ENCODE peak calls at places on chromosome 21, in four cellular contexts. One of them, this sample, is unnamed.
A peak's percentile ranks its signal among the peaks of the same experiment; 100 is the strongest.

GRCh38 chr21:38402291-38402690 is 96.0 kb downstream of the ERG start:
- DNase-seq in OCI-LY7: no peak
- DNase-seq in GM23338: peak; percentile 6
- DNase-seq in CD4-positive, alpha-beta T cell: no peak
- DNase-seq in this sample: no peak

GRCh38 chr21:39660191-39660590 is 47.5 kb downstream of the B3GALT5 start:
- DNase-seq in CD4-positive, alpha-beta T cell: no peak
- DNase-seq in GM23338: no peak
- DNase-seq in OCI-LY7: no peak
- DNase-seq in this sample: no peak

GRCh38 chr21:31273278-31273677 is 70.8 kb downstream of the TIAM1 start:
- DNase-seq in OCI-LY7: no peak
- DNase-seq in GM23338: no peak
- DNase-seq in CD4-positive, alpha-beta T cell: no peak
- DNase-seq in this sample: no peak

GRCh38 chr21:38159355-38159754 is 97.4 kb upstream of the KCNJ15 start:
- DNase-seq in OCI-LY7: peak; percentile 63
- DNase-seq in CD4-positive, alpha-beta T cell: peak; percentile 51
- DNase-seq in GM23338: peak; percentile 89
- DNase-seq in this sample: peak; percentile 73

GRCh38 chr21:40445349-40445921 is 401.5 kb downstream of the DSCAM start:
- DNase-seq in GM23338: no peak
- DNase-seq in OCI-LY7: no peak
- DNase-seq in CD4-positive, alpha-beta T cell: no peak
- DNase-seq in this sample: no peak

GRCh38 chr21:39350094-39351006 is 1.5 kb upstream of the HMGN1 start:
- DNase-seq in CD4-positive, alpha-beta T cell: no peak
- DNase-seq in GM23338: no peak
- DNase-seq in OCI-LY7: no peak
- DNase-seq in this sample: no peak

GRCh38 chr21:42563261-42564045 is 49.8 kb downstream of the SLC37A1 start:
- DNase-seq in GM23338: no peak
- DNase-seq in CD4-positive, alpha-beta T cell: peak; percentile 19
- DNase-seq in OCI-LY7: no peak
- DNase-seq in this sample: no peak

GRCh38 chr21:23887709-23888303 is 1719.5 kb downstream of the MRPL39 start:
- DNase-seq in CD4-positive, alpha-beta T cell: peak; percentile 42
- DNase-seq in GM23338: no peak
- DNase-seq in OCI-LY7: no peak
- DNase-seq in this sample: no peak

GRCh38 chr21:36535618-36536241 is 55.8 kb upstream of the CLDN14 start:
- DNase-seq in CD4-positive, alpha-beta T cell: no peak
- DNase-seq in GM23338: no peak
- DNase-seq in OCI-LY7: peak; percentile 23
- DNase-seq in this sample: peak; percentile 68

GRCh38 chr21:42777064-42777756 is 102.1 kb downstream of the WDR4 start:
- DNase-seq in OCI-LY7: no peak
- DNase-seq in CD4-positive, alpha-beta T cell: no peak
- DNase-seq in GM23338: no peak
- DNase-seq in this sample: no peak

GRCh38 chr21:29271927-29272333 is 26.8 kb upstream of the BACH1 start:
- DNase-seq in GM23338: no peak
- DNase-seq in OCI-LY7: no peak
- DNase-seq in CD4-positive, alpha-beta T cell: no peak
- DNase-seq in this sample: no peak

GRCh38 chr21:35540950-35541632 is 492.0 kb upstream of the RUNX1 start:
- DNase-seq in GM23338: no peak
- DNase-seq in OCI-LY7: no peak
- DNase-seq in CD4-positive, alpha-beta T cell: no peak
- DNase-seq in this sample: no peak

GRCh38 chr21:28068455-28069358 is 924.0 kb downstream of the LTN1 start:
- DNase-seq in CD4-positive, alpha-beta T cell: no peak
- DNase-seq in OCI-LY7: peak; percentile 11
- DNase-seq in GM23338: no peak
- DNase-seq in this sample: no peak

GRCh38 chr21:38769253-38769780 is 36.4 kb upstream of the ETS2 start:
- DNase-seq in GM23338: no peak
- DNase-seq in OCI-LY7: no peak
- DNase-seq in CD4-positive, alpha-beta T cell: no peak
- DNase-seq in this sample: no peak

GRCh38 chr21:41141031-41141457 is 26.9 kb upstream of the BACE2 start:
- DNase-seq in CD4-positive, alpha-beta T cell: no peak
- DNase-seq in OCI-LY7: no peak
- DNase-seq in GM23338: no peak
- DNase-seq in this sample: no peak

GRCh38 chr21:34510148-34511142 is 1.6 kb downstream of the KCNE1 start:
- DNase-seq in CD4-positive, alpha-beta T cell: no peak
- DNase-seq in GM23338: peak; percentile 81
- DNase-seq in OCI-LY7: peak; percentile 45
- DNase-seq in this sample: peak; percentile 76

GRCh38 chr21:31781737-31782136 is 49.8 kb upstream of the SCAF4 start:
- DNase-seq in GM23338: no peak
- DNase-seq in OCI-LY7: no peak
- DNase-seq in CD4-positive, alpha-beta T cell: no peak
- DNase-seq in this sample: no peak

GRCh38 chr21:25639922-25640670 is 1.0 kb downstream of the JAM2 start:
- DNase-seq in CD4-positive, alpha-beta T cell: no peak
- DNase-seq in GM23338: peak; percentile 74
- DNase-seq in OCI-LY7: peak; percentile 0
- DNase-seq in this sample: peak; percentile 30

GRCh38 chr21:17602874-17603273 is 9.8 kb downstream of the BTG3 start:
- DNase-seq in CD4-positive, alpha-beta T cell: no peak
- DNase-seq in GM23338: no peak
- DNase-seq in OCI-LY7: no peak
- DNase-seq in this sample: no peak

GRCh38 chr21:15240846-15241245 is 176.0 kb upstream of the NRIP1 start:
- DNase-seq in OCI-LY7: no peak
- DNase-seq in CD4-positive, alpha-beta T cell: no peak
- DNase-seq in GM23338: no peak
- DNase-seq in this sample: no peak

GRCh38 chr21:42111470-42111743 is 40.3 kb downstream of the UMODL1 start:
- DNase-seq in OCI-LY7: no peak
- DNase-seq in CD4-positive, alpha-beta T cell: no peak
- DNase-seq in GM23338: no peak
- DNase-seq in this sample: no peak

GRCh38 chr21:25330266-25330665 is 277.0 kb downstream of the MRPL39 start:
- DNase-seq in OCI-LY7: no peak
- DNase-seq in CD4-positive, alpha-beta T cell: no peak
- DNase-seq in GM23338: no peak
- DNase-seq in this sample: no peak

GRCh38 chr21:15498455-15498854 is 231.3 kb upstream of the USP25 start:
- DNase-seq in GM23338: no peak
- DNase-seq in CD4-positive, alpha-beta T cell: no peak
- DNase-seq in OCI-LY7: no peak
- DNase-seq in this sample: no peak

DNA sequence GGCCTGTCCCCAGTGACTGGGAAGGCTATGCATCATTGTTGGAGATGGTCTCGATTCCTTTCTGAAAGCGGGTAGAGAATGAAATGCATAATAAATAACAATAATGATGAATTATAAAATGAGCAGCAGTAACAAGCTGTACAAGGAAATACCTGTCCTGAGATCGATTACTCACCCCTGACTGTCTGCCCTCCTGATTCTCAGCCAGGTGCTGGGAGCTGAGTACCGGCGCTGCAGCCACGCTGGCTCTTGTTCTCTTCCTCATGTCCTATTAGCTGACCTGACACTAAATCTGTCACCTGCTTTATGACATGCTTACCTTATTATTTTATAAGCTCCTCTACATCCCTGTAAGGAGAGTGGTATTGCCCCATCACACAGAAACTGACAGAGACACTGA is 3.4 kb downstream of the AGPAT3 start:
- DNase-seq in CD4-positive, alpha-beta T cell: no peak
- DNase-seq in GM23338: no peak
- DNase-seq in OCI-LY7: no peak
- DNase-seq in this sample: no peak
- TF ChIP-seq CTCF in CD4-positive, alpha-beta T cell: no peak
- TF ChIP-seq CTCF in GM23338: no peak
- TF ChIP-seq CTCF in OCI-LY7: no peak
- TF ChIP-seq CTCF in this sample: no peak

DNA sequence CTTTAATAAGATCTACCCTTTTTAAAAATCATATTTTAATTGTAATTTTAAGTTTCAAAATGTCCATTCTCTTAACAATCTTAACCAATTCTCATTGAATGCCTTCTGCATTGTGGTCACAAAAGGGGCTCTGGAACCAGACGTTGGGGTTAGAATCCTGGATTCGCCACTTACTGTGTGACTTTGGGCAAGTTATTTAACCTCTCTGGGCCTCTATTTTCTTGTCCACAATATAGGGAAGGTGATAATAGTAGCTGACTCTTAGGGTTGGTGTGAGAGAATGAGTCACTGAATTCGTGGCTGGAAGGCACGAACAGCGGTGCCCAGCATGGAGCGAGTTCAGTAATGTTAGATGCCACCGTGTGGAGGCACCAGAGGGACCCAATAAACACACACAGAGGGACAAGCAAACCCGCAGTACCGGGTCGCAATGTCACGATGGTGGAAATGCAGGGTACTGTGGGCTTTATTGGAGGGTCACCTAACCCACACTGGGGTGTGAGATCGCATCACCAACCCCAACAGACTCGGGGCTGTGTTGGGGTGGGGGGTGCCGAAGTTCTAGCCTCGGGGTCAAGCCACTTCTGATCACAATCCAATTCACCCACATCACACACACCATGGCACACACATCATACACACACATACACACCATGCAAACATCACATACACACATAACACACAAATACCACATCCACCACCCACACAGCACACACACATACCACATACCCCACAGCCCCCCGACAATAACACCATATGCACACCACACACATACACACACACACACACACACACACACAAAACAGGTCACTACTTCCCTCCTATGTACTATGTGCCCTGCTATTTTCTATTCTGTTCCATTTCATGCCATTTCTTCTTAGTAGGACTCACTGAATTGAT is 27.0 kb upstream of the IFNAR2 start:
- DNase-seq in GM23338: no peak
- DNase-seq in CD4-positive, alpha-beta T cell: no peak
- DNase-seq in OCI-LY7: no peak
- DNase-seq in this sample: no peak
- TF ChIP-seq CTCF in GM23338: no peak
- TF ChIP-seq CTCF in CD4-positive, alpha-beta T cell: no peak
- TF ChIP-seq CTCF in OCI-LY7: no peak
- TF ChIP-seq CTCF in this sample: no peak

DNA sequence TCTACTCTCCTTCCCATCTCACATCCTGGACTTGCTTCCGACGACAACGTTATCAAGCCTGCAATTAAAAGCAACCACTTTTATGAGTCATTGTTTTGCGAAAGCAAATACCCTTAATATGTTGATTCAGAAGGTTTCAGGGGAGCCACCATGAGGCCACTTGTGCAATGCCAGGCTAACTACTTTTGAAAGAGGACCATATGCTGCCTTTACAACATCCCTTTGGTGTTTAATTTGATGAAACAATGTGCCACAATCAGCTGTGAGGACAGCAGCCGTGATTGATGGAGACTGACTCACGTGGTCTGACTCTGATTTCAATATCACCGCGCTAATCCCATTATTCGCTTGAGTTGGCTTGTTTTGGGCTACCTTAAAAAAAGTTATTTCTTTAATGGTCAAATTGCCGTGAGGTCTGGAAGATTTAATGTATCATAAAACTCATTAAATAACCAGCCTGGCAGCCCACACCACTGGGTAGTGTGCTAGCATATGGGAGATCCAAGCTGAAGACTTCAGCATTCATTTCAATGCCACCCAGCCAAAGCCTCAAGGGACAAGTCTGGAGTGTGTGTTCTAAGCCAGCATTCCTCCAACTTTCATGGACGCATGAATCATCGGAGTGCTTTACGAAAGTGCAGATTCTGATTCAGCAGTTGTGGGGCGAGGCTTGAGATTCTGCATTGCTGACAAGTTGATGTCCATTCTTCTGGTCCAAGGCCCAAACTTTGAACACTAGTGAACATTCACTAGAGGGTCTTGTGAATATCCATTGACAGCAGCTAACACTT is 73.3 kb upstream of the PAXBP1 start:
- DNase-seq in GM23338: no peak
- DNase-seq in CD4-positive, alpha-beta T cell: no peak
- DNase-seq in OCI-LY7: no peak
- DNase-seq in this sample: no peak
- TF ChIP-seq CTCF in GM23338: peak; percentile 15
- TF ChIP-seq CTCF in CD4-positive, alpha-beta T cell: no peak
- TF ChIP-seq CTCF in OCI-LY7: no peak
- TF ChIP-seq CTCF in this sample: no peak

GRCh38 chr21:46211786-46212720 is 16.5 kb downstream of the LSS start:
- DNase-seq in CD4-positive, alpha-beta T cell: peak; percentile 17
- DNase-seq in OCI-LY7: no peak
- DNase-seq in GM23338: no peak
- DNase-seq in this sample: no peak

GRCh38 chr21:46211376-46211775 is 17.2 kb downstream of the LSS start:
- DNase-seq in OCI-LY7: no peak
- DNase-seq in GM23338: no peak
- DNase-seq in CD4-positive, alpha-beta T cell: no peak
- DNase-seq in this sample: no peak

GRCh38 chr21:46212721-46213484 is 15.7 kb downstream of the LSS start:
- DNase-seq in GM23338: no peak
- DNase-seq in CD4-positive, alpha-beta T cell: peak; percentile 19
- DNase-seq in OCI-LY7: no peak
- DNase-seq in this sample: no peak

GRCh38 chr21:46208761-46209721 is 19.5 kb downstream of the LSS start:
- DNase-seq in GM23338: no peak
- DNase-seq in OCI-LY7: no peak
- DNase-seq in CD4-positive, alpha-beta T cell: peak; percentile 17
- DNase-seq in this sample: no peak

DNA sequence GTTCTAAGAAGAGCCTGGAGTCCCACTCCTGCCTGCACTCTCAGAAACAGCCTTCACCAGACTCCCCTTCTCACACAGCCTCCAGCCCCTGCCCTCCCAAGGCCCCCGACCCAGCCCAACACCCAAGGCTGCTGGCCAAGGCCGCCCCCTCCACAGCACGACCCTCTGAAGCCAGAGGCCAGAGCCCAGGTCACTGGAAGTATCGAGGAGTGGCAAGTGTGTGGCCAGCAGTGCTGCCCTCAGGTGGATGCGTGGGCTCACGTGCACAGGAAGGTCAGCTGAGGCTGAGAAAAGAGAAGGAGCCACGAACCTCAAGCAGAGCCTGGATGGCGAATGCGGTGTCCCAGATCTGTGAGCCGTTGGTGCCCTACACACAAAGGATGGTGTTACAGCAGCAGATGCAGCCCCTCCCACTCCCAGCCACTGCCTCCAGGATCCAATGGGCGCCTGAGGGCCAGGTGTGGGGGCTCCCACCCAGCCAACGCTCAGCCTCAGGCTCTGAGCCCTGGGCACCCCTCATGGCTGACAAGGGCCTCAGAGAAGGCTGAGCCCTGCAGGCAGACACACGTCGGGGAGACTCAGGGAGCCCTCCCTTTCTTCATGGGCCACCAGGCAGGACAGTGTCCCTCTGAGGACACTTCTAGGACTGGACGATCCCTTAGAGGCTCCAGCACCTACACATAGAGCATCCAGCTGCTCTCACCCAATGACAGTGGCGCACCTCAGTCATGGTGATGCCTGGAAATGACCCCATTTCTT is 18.0 kb downstream of the LSS start:
- DNase-seq in CD4-positive, alpha-beta T cell: peak; percentile 15
- DNase-seq in GM23338: peak; percentile 11
- DNase-seq in OCI-LY7: no peak
- DNase-seq in this sample: no peak
- TF ChIP-seq CTCF in CD4-positive, alpha-beta T cell: no peak
- TF ChIP-seq CTCF in GM23338: no peak
- TF ChIP-seq CTCF in OCI-LY7: no peak
- TF ChIP-seq CTCF in this sample: no peak